ENCODE peak calls at places on chromosomes 12 and 14, in five cellular contexts. One of them, this sample, is unnamed.

GRCh38 chr14:90576981-90577660 is 180.3 kb downstream of the CALM1 start:
- DNase-seq in astrocyte of the hippocampus: no peak
- DNase-seq in stimulated activated CD4-positive, alpha-beta T cell treated with anti-CD3 and anti-CD28 coated beads, Interleukin-15, amount 100 ng/mL, for 1 hour: no peak
- DNase-seq in ACHN: no peak
- DNase-seq in fibroblast of the conjunctiva: no peak
- DNase-seq in this sample: no peak

GRCh38 chr12:25712169-25712568 is 159.1 kb upstream of the LMNTD1 start:
- DNase-seq in stimulated activated CD4-positive, alpha-beta T cell treated with anti-CD3 and anti-CD28 coated beads, Interleukin-15, amount 100 ng/mL, for 1 hour: no peak
- DNase-seq in ACHN: no peak
- DNase-seq in astrocyte of the hippocampus: no peak
- DNase-seq in fibroblast of the conjunctiva: no peak
- DNase-seq in this sample: no peak

GRCh38 chr14:99138999-99139865 is 132.8 kb downstream of the BCL11B start:
- DNase-seq in ACHN: no peak
- DNase-seq in astrocyte of the hippocampus: no peak
- DNase-seq in fibroblast of the conjunctiva: no peak
- DNase-seq in stimulated activated CD4-positive, alpha-beta T cell treated with anti-CD3 and anti-CD28 coated beads, Interleukin-15, amount 100 ng/mL, for 1 hour: no peak
- DNase-seq in this sample: no peak

GRCh38 chr12:46585854-46586621 is 213.5 kb upstream of the SLC38A2 start:
- DNase-seq in ACHN: no peak
- DNase-seq in fibroblast of the conjunctiva: peak; percentile 71
- DNase-seq in astrocyte of the hippocampus: peak; percentile 46
- DNase-seq in stimulated activated CD4-positive, alpha-beta T cell treated with anti-CD3 and anti-CD28 coated beads, Interleukin-15, amount 100 ng/mL, for 1 hour: no peak
- DNase-seq in this sample: peak; percentile 59

GRCh38 chr12:60100852-60101251 is 505.0 kb downstream of the SLC16A7 start:
- DNase-seq in ACHN: no peak
- DNase-seq in stimulated activated CD4-positive, alpha-beta T cell treated with anti-CD3 and anti-CD28 coated beads, Interleukin-15, amount 100 ng/mL, for 1 hour: no peak
- DNase-seq in astrocyte of the hippocampus: no peak
- DNase-seq in fibroblast of the conjunctiva: no peak
- DNase-seq in this sample: no peak

GRCh38 chr12:97148941-97149559 is 242.0 kb downstream of the NEDD1 start:
- DNase-seq in ACHN: peak; percentile 57
- DNase-seq in stimulated activated CD4-positive, alpha-beta T cell treated with anti-CD3 and anti-CD28 coated beads, Interleukin-15, amount 100 ng/mL, for 1 hour: peak; percentile 29
- DNase-seq in fibroblast of the conjunctiva: no peak
- DNase-seq in astrocyte of the hippocampus: peak; percentile 22
- DNase-seq in this sample: no peak

GRCh38 chr14:69755784-69756183 is 11.2 kb upstream of the SRSF5 start:
- DNase-seq in stimulated activated CD4-positive, alpha-beta T cell treated with anti-CD3 and anti-CD28 coated beads, Interleukin-15, amount 100 ng/mL, for 1 hour: no peak
- DNase-seq in astrocyte of the hippocampus: no peak
- DNase-seq in fibroblast of the conjunctiva: no peak
- DNase-seq in ACHN: no peak
- DNase-seq in this sample: peak; percentile 11

GRCh38 chr12:19892186-19892585 is 452.9 kb downstream of the AEBP2 start:
- DNase-seq in fibroblast of the conjunctiva: no peak
- DNase-seq in stimulated activated CD4-positive, alpha-beta T cell treated with anti-CD3 and anti-CD28 coated beads, Interleukin-15, amount 100 ng/mL, for 1 hour: no peak
- DNase-seq in astrocyte of the hippocampus: no peak
- DNase-seq in ACHN: no peak
- DNase-seq in this sample: no peak

GRCh38 chr12:106908561-106908960 is 47.1 kb upstream of the TMEM263 start:
- DNase-seq in stimulated activated CD4-positive, alpha-beta T cell treated with anti-CD3 and anti-CD28 coated beads, Interleukin-15, amount 100 ng/mL, for 1 hour: no peak
- DNase-seq in fibroblast of the conjunctiva: no peak
- DNase-seq in ACHN: no peak
- DNase-seq in astrocyte of the hippocampus: no peak
- DNase-seq in this sample: no peak

GRCh38 chr14:90408713-90409112 is 11.9 kb downstream of the CALM1 start:
- DNase-seq in fibroblast of the conjunctiva: no peak
- DNase-seq in ACHN: no peak
- DNase-seq in stimulated activated CD4-positive, alpha-beta T cell treated with anti-CD3 and anti-CD28 coated beads, Interleukin-15, amount 100 ng/mL, for 1 hour: no peak
- DNase-seq in astrocyte of the hippocampus: peak; percentile 25
- DNase-seq in this sample: no peak

GRCh38 chr14:100440207-100440631 is 117.1 kb downstream of the SLC25A47 start:
- DNase-seq in fibroblast of the conjunctiva: peak; percentile 10
- DNase-seq in stimulated activated CD4-positive, alpha-beta T cell treated with anti-CD3 and anti-CD28 coated beads, Interleukin-15, amount 100 ng/mL, for 1 hour: peak; percentile 16
- DNase-seq in astrocyte of the hippocampus: peak; percentile 94
- DNase-seq in ACHN: peak; percentile 74
- DNase-seq in this sample: no peak

GRCh38 chr14:91220581-91221000 is 23.9 kb downstream of the GPR68 start:
- DNase-seq in astrocyte of the hippocampus: no peak
- DNase-seq in ACHN: no peak
- DNase-seq in stimulated activated CD4-positive, alpha-beta T cell treated with anti-CD3 and anti-CD28 coated beads, Interleukin-15, amount 100 ng/mL, for 1 hour: no peak
- DNase-seq in fibroblast of the conjunctiva: no peak
- DNase-seq in this sample: no peak

GRCh38 chr12:113756609-113757008 is 209.5 kb downstream of the RBM19 start:
- DNase-seq in fibroblast of the conjunctiva: no peak
- DNase-seq in astrocyte of the hippocampus: no peak
- DNase-seq in ACHN: no peak
- DNase-seq in stimulated activated CD4-positive, alpha-beta T cell treated with anti-CD3 and anti-CD28 coated beads, Interleukin-15, amount 100 ng/mL, for 1 hour: no peak
- DNase-seq in this sample: no peak

GRCh38 chr12:118417942-118418341 is 41.6 kb downstream of the SUDS3 start:
- DNase-seq in stimulated activated CD4-positive, alpha-beta T cell treated with anti-CD3 and anti-CD28 coated beads, Interleukin-15, amount 100 ng/mL, for 1 hour: no peak
- DNase-seq in ACHN: no peak
- DNase-seq in fibroblast of the conjunctiva: no peak
- DNase-seq in astrocyte of the hippocampus: no peak
- DNase-seq in this sample: no peak

GRCh38 chr12:14327717-14328116 is 37.8 kb upstream of the ATF7IP start:
- DNase-seq in fibroblast of the conjunctiva: no peak
- DNase-seq in astrocyte of the hippocampus: peak; percentile 13
- DNase-seq in ACHN: no peak
- DNase-seq in stimulated activated CD4-positive, alpha-beta T cell treated with anti-CD3 and anti-CD28 coated beads, Interleukin-15, amount 100 ng/mL, for 1 hour: no peak
- DNase-seq in this sample: peak; percentile 29

This sample was measured in HFF-Myc.